ENCODE peak calls at places on chromosomes 4 and X, in six cellular contexts. G is ovary; W is activated T-helper 1 cell treated with anti-CD3 and anti-CD28 coated beads, Interleukin-2, amount 50 U/mL, for 16 hours; C is activated T-cell treated with anti-CD3 and anti-CD28 coated beads for 1 hour; Z is HTR-8/SVneo; Q is activated naive CD8-positive, alpha-beta T cell treated with anti-CD3 and anti-CD28 coated beads, Interleukin-2, amount 50 U/mL, for 24 hours. V is an unnamed sample.

GRCh38 chr4:170391066-170391754 is 301.5 kb upstream of the AADAT start:
- DNase-seq in G (no peak), W (no peak), C (no peak), Z (peak; percentile 48), Q (no peak), V (no peak)

GRCh38 chr4:173014113-173014558 is 154.5 kb upstream of the GALNT7 start:
- DNase-seq in C (no peak), W (no peak), G (no peak), Z (peak; percentile 38), Q (no peak), V (no peak)

GRCh38 chr4:16443504-16444088 is 217.3 kb upstream of the TAPT1 start:
- DNase-seq in Q (no peak), G (no peak), C (no peak), W (no peak), Z (no peak), V (no peak)

GRCh38 chr4:84852081-84852480 is 114.4 kb downstream of the WDFY3 start:
- DNase-seq in Q (no peak), W (no peak), Z (peak; percentile 11), G (no peak), C (no peak), V (no peak)

GRCh38 chrX:18970465-18970864 is 13.4 kb downstream of the PHKA2 start:
- DNase-seq in G (no peak), C (no peak), Z (no peak), Q (no peak), W (no peak), V (no peak)

GRCh38 chr4:120007171-120007894 is 59.3 kb downstream of the MAD2L1 start:
- DNase-seq in Q (no peak), W (no peak), C (no peak), Z (peak; percentile 10), G (no peak), V (no peak)

GRCh38 chr4:67886281-67886680 is 2.5 kb upstream of the TMPRSS11D start:
- DNase-seq in W (no peak), G (no peak), C (no peak), Q (no peak), Z (no peak), V (no peak)

GRCh38 chrX:145630806-145631435 is 186.7 kb upstream of the SLITRK2 start:
- DNase-seq in Q (no peak), W (no peak), G (no peak), C (no peak), Z (no peak), V (no peak)

GRCh38 chr4:951186-951585 is 18.9 kb downstream of the TMEM175 start:
- DNase-seq in Q (no peak), Z (no peak), W (no peak), G (no peak), C (no peak), V (no peak)

GRCh38 chr4:620851-621261 is 4.5 kb upstream of the PDE6B start:
- DNase-seq in W (no peak), Z (no peak), Q (no peak), G (no peak), C (no peak), V (no peak)

GRCh38 chr4:14787894-14788293 is 214.4 kb upstream of the CPEB2 start:
- DNase-seq in G (no peak), C (no peak), Z (no peak), Q (peak; percentile 9), W (no peak), V (no peak)

GRCh38 chr4:131302108-131302507 is 1847.0 kb upstream of the PCDH10 start:
- DNase-seq in G (no peak), C (no peak), Z (no peak), W (no peak), Q (no peak), V (no peak)

GRCh38 chrX:152915541-152916241 is 17.8 kb downstream of the ZNF185 start:
- DNase-seq in Z (peak; percentile 18), Q (peak; percentile 7), C (no peak), G (no peak), W (no peak), V (no peak)

GRCh38 chr4:175453456-175453855 is 358.6 kb downstream of the GPM6A start:
- DNase-seq in W (no peak), G (no peak), Z (no peak), Q (no peak), C (no peak), V (no peak)

GRCh38 chr4:181792641-181793612 is 450.3 kb upstream of the TENM3 start:
- DNase-seq in W (no peak), Q (no peak), C (no peak), Z (no peak), G (no peak), V (no peak)

GRCh38 chrX:110188701-110189558 is 129.0 kb downstream of the AMMECR1 start:
- DNase-seq in Z (no peak), C (no peak), Q (no peak), W (no peak), G (no peak), V (no peak)

GRCh38 chr4:25457053-25457715 is 80.1 kb downstream of the ANAPC4 start:
- DNase-seq in C (no peak), Q (no peak), G (no peak), Z (peak; percentile 42), W (no peak), V (no peak)